ENCODE peak calls at places on chromosome 11, in six cellular contexts. S, I, Y, Q, J and G are unnamed samples.
A peak's percentile ranks its signal among the peaks of the same experiment; 100 is the strongest.

GRCh38 chr11:47565340-47566165 is at the start of gene PTPMT1:
- DNase-seq in S (peak; percentile 87), I (peak; percentile 92), Y (no peak), Q (peak; percentile 50), J (peak; percentile 89), G (peak; percentile 36)

GRCh38 chr11:72812604-72812967 is 1.6 kb upstream of the ATG16L2 start:
- DNase-seq in S (no peak), I (no peak), Y (peak; percentile 92), Q (peak; percentile 44), J (no peak), G (no peak)

GRCh38 chr11:130478204-130478701 is 29.8 kb downstream of the ADAMTS15 start:
- DNase-seq in S (no peak), I (peak; percentile 92), Y (no peak), Q (peak; percentile 88), J (peak; percentile 86), G (peak; percentile 74)

GRCh38 chr11:96470521-96470920 is 80.7 kb downstream of the JRKL start:
- DNase-seq in S (no peak), I (peak; percentile 24), Y (no peak), Q (no peak), J (no peak), G (no peak)

GRCh38 chr11:121968638-121969037 is 147.4 kb downstream of the BLID start:
- DNase-seq in S (no peak), I (peak; percentile 9), Y (no peak), Q (no peak), J (no peak), G (no peak)

GRCh38 chr11:67504950-67505561 is at the start of gene PITPNM1:
- DNase-seq in S (peak; percentile 91), I (peak; percentile 69), Y (peak; percentile 43), Q (peak; percentile 57), J (peak; percentile 94), G (peak; percentile 9)

GRCh38 chr11:114478768-114479167 is 39.5 kb downstream of the REXO2 start:
- DNase-seq in S (no peak), I (peak; percentile 13), Y (no peak), Q (peak; percentile 75), J (no peak), G (no peak)

GRCh38 chr11:94525933-94526332 is 13.7 kb downstream of the C11orf97 start:
- DNase-seq in S (no peak), I (peak; percentile 81), Y (no peak), Q (peak; percentile 58), J (peak; percentile 83), G (no peak)

GRCh38 chr11:20158597-20159257 is 1.5 kb downstream of the DBX1 start:
- DNase-seq in S (no peak), I (peak; percentile 77), Y (no peak), Q (peak; percentile 54), J (peak; percentile 70), G (peak; percentile 55)

GRCh38 chr11:62020661-62021060 is 53.2 kb upstream of the FTH1 start:
- DNase-seq in S (no peak), I (peak; percentile 30), Y (no peak), Q (peak; percentile 46), J (no peak), G (no peak)

GRCh38 chr11:18001191-18001590 is 11.7 kb downstream of the SERGEF start:
- DNase-seq in S (no peak), I (peak; percentile 16), Y (no peak), Q (no peak), J (no peak), G (no peak)

GRCh38 chr11:88484873-88485621 is 147.5 kb upstream of the CTSC start:
- DNase-seq in S (peak; percentile 71), I (peak; percentile 44), Y (peak; percentile 32), Q (peak; percentile 63), J (no peak), G (peak; percentile 29)

GRCh38 chr11:100902454-100903141 is 215.5 kb downstream of the ARHGAP42 start:
- DNase-seq in S (no peak), I (no peak), Y (no peak), Q (no peak), J (no peak), G (no peak)

GRCh38 chr11:134226806-134227325 is 2.4 kb downstream of the VPS26B start:
- DNase-seq in S (no peak), I (peak; percentile 4), Y (no peak), Q (no peak), J (no peak), G (no peak)

GRCh38 chr11:83721286-83721685 is 435.1 kb upstream of the CCDC90B start:
- DNase-seq in S (no peak), I (peak; percentile 62), Y (no peak), Q (peak; percentile 22), J (no peak), G (no peak)

GRCh38 chr11:15969281-15969680 is 387.1 kb downstream of the SOX6 start:
- DNase-seq in S (no peak), I (peak; percentile 86), Y (peak; percentile 34), Q (peak; percentile 83), J (no peak), G (peak; percentile 57)

GRCh38 chr11:3157381-3158130 is 7.6 kb downstream of the OSBPL5 start:
- DNase-seq in S (no peak), I (peak; percentile 68), Y (no peak), Q (no peak), J (peak; percentile 67), G (no peak)

GRCh38 chr11:215581-216037 is 8.1 kb downstream of the RIC8A start:
- DNase-seq in S (peak; percentile 61), I (peak; percentile 36), Y (no peak), Q (no peak), J (no peak), G (no peak)

GRCh38 chr11:112847568-112847967 is 113.7 kb upstream of the NCAM1 start:
- DNase-seq in S (no peak), I (no peak), Y (no peak), Q (no peak), J (no peak), G (no peak)

GRCh38 chr11:60511393-60511792 is 3.8 kb upstream of the MS4A13 start:
- DNase-seq in S (no peak), I (no peak), Y (no peak), Q (no peak), J (no peak), G (no peak)

GRCh38 chr11:64744544-64745218 is 739 bp upstream of the RASGRP2 start:
- DNase-seq in S (peak; percentile 81), I (no peak), Y (no peak), Q (no peak), J (no peak), G (no peak)

GRCh38 chr11:100816823-100817222 is 129.7 kb downstream of the ARHGAP42 start:
- DNase-seq in S (no peak), I (no peak), Y (no peak), Q (no peak), J (no peak), G (peak; percentile 81)

GRCh38 chr11:134045799-134046635 is 22.9 kb upstream of the JAM3 start:
- DNase-seq in S (no peak), I (no peak), Y (peak; percentile 66), Q (peak; percentile 42), J (peak; percentile 61), G (no peak)

GRCh38 chr11:111361874-111362273 is 17.2 kb downstream of the POU2AF1 start:
- DNase-seq in S (no peak), I (peak; percentile 20), Y (no peak), Q (peak; percentile 71), J (no peak), G (no peak)

GRCh38 chr11:114008331-114008730 is 33.4 kb downstream of the HTR3A start:
- DNase-seq in S (no peak), I (no peak), Y (no peak), Q (no peak), J (no peak), G (no peak)

GRCh38 chr11:96424693-96425092 is 34.9 kb downstream of the JRKL start:
- DNase-seq in S (no peak), I (peak; percentile 70), Y (no peak), Q (peak; percentile 4), J (no peak), G (no peak)

GRCh38 chr11:76206327-76207081 is at the start of gene WNT11:
- DNase-seq in S (peak; percentile 72), I (peak; percentile 69), Y (peak; percentile 46), Q (peak; percentile 57), J (peak; percentile 76), G (peak; percentile 43)

GRCh38 chr11:44171518-44171917 is 76.0 kb downstream of the EXT2 start:
- DNase-seq in S (no peak), I (no peak), Y (no peak), Q (no peak), J (no peak), G (no peak)